ENCODE peak calls at places on chromosomes 6 and 20, in four cellular contexts. V is HepG2, P is H1, Y is GM12878. F is an unnamed sample. For H3K79me2, the result is how much of the 10 kb centered on the place peaks cover.

GRCh38 chr20:25584905-25585704 is at the start of gene NINL:
- DNase-seq in V (peak), P (peak), Y (no peak), F (peak)

GRCh38 chr6:146919017-146919416 is 285.2 kb upstream of the STXBP5 start:
- DNase-seq in V (no peak), Y (no peak), P (no peak), F (no peak)

GRCh38 chr6:70124882-70125535 is 177.9 kb downstream of the COL9A1 start:
- DNase-seq in V (no peak), Y (no peak), P (no peak), F (no peak)

GRCh38 chr20:50054626-50055511 is 58.1 kb downstream of the UBE2V1 start:
- DNase-seq in Y (no peak), V (peak), P (no peak), F (no peak)

GRCh38 chr20:31566658-31567379 is 38.3 kb upstream of the ID1 start:
- DNase-seq in V (no peak), P (no peak), Y (no peak), F (no peak)

GRCh38 chr6:33702345-33702977 is 9.0 kb downstream of the UQCC2 start:
- DNase-seq in Y (no peak), P (no peak), V (peak), F (peak)

GRCh38 chr6:124040655-124041054 is 237.0 kb downstream of the NKAIN2 start:
- DNase-seq in P (no peak), Y (no peak), V (no peak), F (no peak)

GRCh38 chr6:42322676-42323075 is 105.0 kb upstream of the MRPS10 start:
- DNase-seq in V (no peak), Y (no peak), P (peak), F (peak)

GRCh38 chr6:168601101-168601500 is 160.1 kb downstream of the SMOC2 start:
- DNase-seq in V (no peak), Y (no peak), P (no peak), F (no peak)

GRCh38 chr6:139325003-139325600 is 33.3 kb upstream of the TXLNB start:
- DNase-seq in V (no peak), P (no peak), Y (no peak), F (no peak)

GRCh38 chr6:37700266-37700973 is 2.7 kb upstream of the MDGA1 start:
- DNase-seq in V (peak), P (no peak), Y (no peak), F (no peak)

GRCh38 chr6:42423244-42423643 is 28.5 kb downstream of the TRERF1 start:
- DNase-seq in Y (peak), V (no peak), P (no peak), F (no peak)

GRCh38 chr6:75424610-75425548 is 68.7 kb downstream of the FILIP1 start:
- DNase-seq in P (no peak), V (no peak), Y (no peak), F (no peak)

GRCh38 chr6:111469543-111469942 is 13.5 kb downstream of the REV3L start:
- DNase-seq in Y (no peak), P (no peak), V (no peak), F (peak)

GRCh38 chr20:38115205-38115604 is 49.9 kb downstream of the TGM2 start:
- DNase-seq in P (no peak), V (no peak), Y (no peak), F (no peak)

GRCh38 chr20:16666272-16666671 is 63.6 kb upstream of the SNRPB2 start:
- DNase-seq in P (no peak), Y (no peak), V (no peak), F (peak)

GRCh38 chr6:56540232-56540631 is 102.5 kb downstream of the DST start:
- DNase-seq in P (no peak), Y (no peak), V (no peak), F (no peak)

GRCh38 chr20:47355489-47356219 is 845 bp downstream of the ZMYND8 start:
- DNase-seq in P (no peak), Y (no peak), V (no peak), F (no peak)

GRCh38 chr20:31716818-31717477 is 5.7 kb downstream of the BCL2L1 start:
- DNase-seq in Y (no peak), V (no peak), P (no peak), F (peak)

GRCh38 chr6:7154341-7155139 is 46.8 kb downstream of the RREB1 start:
- DNase-seq in P (no peak), Y (peak), V (no peak), F (no peak)

GRCh38 chr6:148851683-148852556 is 105.1 kb downstream of the UST start:
- DNase-seq in P (no peak), V (no peak), Y (no peak), F (no peak)

GRCh38 chr6:43488667-43489276 is 11.4 kb downstream of the TJAP1 start:
- DNase-seq in V (peak), Y (no peak), P (no peak), F (no peak)

GRCh38 chr6:160005861-160006540 is 37.1 kb downstream of the IGF2R start:
- DNase-seq in P (no peak), V (no peak), Y (no peak), F (peak)

GRCh38 chr6:167292301-167293087 is 1.4 kb downstream of the UNC93A start:
- DNase-seq in P (no peak), Y (no peak), V (no peak), F (no peak)

GRCh38 chr6:41497994-41498393 is 48.2 kb upstream of the FOXP4 start:
- DNase-seq in V (no peak), Y (no peak), P (no peak), F (no peak)

GRCh38 chr6:143333749-143334520 is 116.6 kb downstream of the ADAT2 start:
- DNase-seq in Y (no peak), V (no peak), P (no peak), F (no peak)

GRCh38 chr6:1762203-1762602 is 152.5 kb downstream of the FOXC1 start:
- DNase-seq in Y (no peak), V (no peak), P (no peak), F (no peak)

GRCh38 chr6:45132059-45132458 is 196.1 kb upstream of the RUNX2 start:
- DNase-seq in V (no peak), Y (no peak), P (no peak), F (no peak)

GRCh38 chr20:56439784-56440291 is 27.8 kb downstream of the CASS4 start:
- DNase-seq in P (no peak), Y (no peak), V (no peak), F (no peak)

GRCh38 chr6:169222126-169222525 is 31.5 kb downstream of the THBS2 start:
- DNase-seq in V (no peak), P (no peak), Y (no peak), F (no peak)

GRCh38 chr20:23049933-23050838 is 714 bp upstream of the THBD start:
- DNase-seq in P (no peak), Y (no peak), V (no peak), F (no peak)

GRCh38 chr6:34339432-34339831 is 53.0 kb downstream of the NUDT3 start:
- DNase-seq in Y (no peak), V (no peak), P (no peak), F (no peak)

GRCh38 chr6:21587925-21588811 is 5.4 kb upstream of the SOX4 start:
- DNase-seq in P (no peak), Y (no peak), V (peak), F (no peak)

GRCh38 chr6:131035582-131035981 is 27.5 kb downstream of the EPB41L2 start:
- DNase-seq in P (no peak), Y (no peak), V (peak), F (no peak)

GRCh38 chr6:126063512-126064146 is 77.3 kb downstream of the TRMT11 start:
- DNase-seq in V (no peak), P (peak), Y (no peak), F (no peak)

DNA sequence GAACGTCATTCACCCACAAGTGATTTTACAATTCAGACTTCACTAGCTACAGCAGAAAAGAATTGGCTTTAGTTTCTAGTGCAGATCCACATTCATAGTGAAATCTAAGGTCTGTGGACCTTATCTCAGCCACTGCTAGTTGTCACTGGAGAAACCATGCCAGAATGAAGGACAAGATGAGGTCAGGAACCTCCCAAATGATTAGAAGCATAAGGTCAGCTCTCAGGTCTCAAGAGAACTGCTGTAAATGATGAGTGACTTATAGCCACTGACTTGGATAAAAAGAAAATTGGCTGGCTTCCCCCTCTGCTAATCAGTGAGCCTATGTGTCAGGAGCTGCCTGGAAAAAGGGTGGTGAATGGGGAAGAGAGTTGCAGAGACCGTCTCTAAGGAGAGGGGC is 265.3 kb upstream of the BMP2 start:
- DNase-seq in P (no peak), Y (no peak), V (no peak), F (peak)
- H3K4me2 ChIP-seq in P (no peak), Y (no peak), V (no peak), F (no peak)

GRCh38 chr6:31096215-31096614 is 16.2 kb downstream of the C6orf15 start:
- DNase-seq in V (no peak), P (no peak), Y (no peak), F (no peak)

GRCh38 chr6:31092769-31093505 is 19.4 kb downstream of the C6orf15 start:
- DNase-seq in P (no peak), Y (no peak), V (peak), F (no peak)

GRCh38 chr6:31096656-31097055 is 15.7 kb downstream of the C6orf15 start:
- DNase-seq in Y (no peak), V (no peak), P (no peak), F (no peak)

GRCh38 chr6:31092238-31092637 is 20.1 kb downstream of the C6orf15 start:
- DNase-seq in Y (no peak), V (no peak), P (no peak), F (no peak)

DNA sequence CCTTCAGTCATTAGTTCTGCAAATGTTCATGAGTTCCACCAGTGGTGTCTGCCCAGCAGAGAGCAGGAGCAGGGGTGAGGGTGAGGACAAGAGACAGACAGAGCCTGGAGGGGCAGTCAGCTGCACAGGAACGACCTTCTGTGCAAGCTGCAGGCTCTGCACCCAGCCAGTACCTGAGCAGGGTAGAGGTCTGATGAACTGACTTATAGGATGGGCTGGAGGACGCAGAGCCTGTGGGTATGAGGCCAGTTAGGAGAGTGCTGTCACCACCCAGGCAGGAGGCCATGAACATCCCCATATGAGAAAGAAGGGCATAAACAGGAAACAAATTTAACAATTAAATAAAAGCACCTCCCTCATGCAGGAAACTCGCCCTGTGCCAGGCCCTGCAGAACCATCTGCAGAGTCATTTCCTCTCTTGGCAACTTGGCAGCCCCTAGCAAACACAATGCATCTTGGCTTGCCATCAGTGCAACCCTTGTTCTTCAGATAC is 17.9 kb downstream of the C6orf15 start:
- DNase-seq in P (no peak), V (no peak), Y (no peak), F (no peak)
- TF ChIP-seq HDAC6 in P (no peak), V (no peak), Y (no peak), F (no peak)

DNA sequence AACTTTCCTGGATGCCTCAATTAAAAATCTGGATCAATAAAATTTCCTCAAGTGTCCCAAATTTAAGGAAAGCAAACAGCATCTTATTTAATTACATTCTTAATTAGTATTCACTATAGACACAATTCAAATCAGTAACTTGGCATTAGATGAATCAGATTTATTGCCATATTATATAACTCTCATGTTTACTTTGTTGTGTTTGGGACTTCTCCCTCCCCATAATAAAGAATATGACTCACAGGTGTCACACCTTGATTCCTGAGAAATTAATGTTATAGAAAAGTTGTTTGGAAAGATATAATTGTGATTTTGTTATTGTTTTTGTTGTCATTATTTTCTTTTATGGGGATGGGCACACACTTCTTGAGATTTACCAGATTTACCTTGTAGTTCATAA is 18.4 kb downstream of the EYA4 start:
- DNase-seq in Y (no peak), P (no peak), V (no peak), F (no peak)
- H3K79me2 ChIP-seq in Y (under half), P (under half), V (under half), F (under half)

GRCh38 chr6:154950979-154951378 is 44.1 kb upstream of the TIAM2 start:
- DNase-seq in Y (no peak), V (no peak), P (no peak), F (no peak)
- H3K4me2 ChIP-seq in Y (peak), V (no peak), P (no peak), F (no peak)

GRCh38 chr6:18234564-18234963 is 29.8 kb downstream of the DEK start:
- DNase-seq in V (no peak), P (no peak), Y (no peak), F (no peak)
- TF ChIP-seq HDAC6 in V (no peak), P (no peak), Y (no peak), F (no peak)

GRCh38 chr6:89842228-89842627 is 12.5 kb downstream of the CASP8AP2 start:
- DNase-seq in V (no peak), Y (no peak), P (no peak), F (no peak)
- H3K79me2 ChIP-seq in V (under half), Y (under half), P (under half), F (half or more)

DNA sequence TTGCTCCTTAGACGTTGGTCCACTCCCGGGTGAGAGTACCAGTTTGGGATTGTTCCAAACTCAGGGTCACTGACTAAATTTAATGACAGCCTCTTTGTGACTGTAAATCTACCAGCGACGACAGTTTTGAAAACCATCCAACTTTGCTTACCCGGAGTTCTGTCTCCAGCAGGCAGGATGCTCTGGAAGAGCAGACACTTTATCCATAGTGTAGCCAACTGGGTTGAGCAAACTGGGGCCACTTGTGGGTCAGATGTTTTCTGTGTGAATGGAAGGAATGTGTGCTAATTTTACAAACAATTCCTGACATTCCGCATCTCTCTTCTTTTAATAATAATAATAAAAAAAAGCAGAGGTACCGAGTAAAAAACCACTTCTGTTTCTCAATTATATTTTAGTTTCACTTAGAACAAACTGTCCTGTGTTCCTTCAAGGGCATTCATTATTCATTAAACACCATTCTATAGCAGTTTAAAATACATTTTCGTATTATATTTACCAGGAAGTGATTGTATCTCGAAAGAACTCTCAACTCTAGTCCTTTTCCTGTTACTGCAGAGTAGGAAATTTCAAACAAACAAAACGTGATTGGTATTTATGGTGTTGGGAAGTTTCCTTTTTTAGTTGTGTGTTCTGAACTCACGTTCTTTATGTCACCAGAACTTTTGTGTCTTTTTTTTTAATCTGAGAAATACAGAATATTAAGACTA is 139.7 kb upstream of the BTBD3 start:
- DNase-seq in P (no peak), V (no peak), Y (no peak), F (no peak)
- H3K4me2 ChIP-seq in P (peak), V (no peak), Y (no peak), F (no peak)

DNA sequence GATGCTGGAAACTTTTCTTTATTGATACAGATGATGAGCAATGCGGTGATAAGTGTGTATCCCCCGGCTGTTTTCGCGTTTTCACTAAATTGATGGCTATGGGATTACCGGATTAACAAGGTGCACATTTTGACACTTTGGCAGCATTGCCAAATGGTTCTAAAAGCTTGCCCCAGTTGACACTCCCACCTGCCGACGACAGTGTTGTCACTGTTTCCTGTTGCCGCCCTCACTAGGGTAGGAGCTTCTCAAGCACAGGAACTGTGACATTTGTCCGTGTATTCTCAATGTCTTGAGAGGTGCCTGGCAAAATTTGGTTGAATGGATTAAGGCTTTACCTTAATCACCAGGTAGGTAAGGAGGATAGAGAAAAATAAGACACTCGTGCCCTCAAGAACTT is 9.8 kb upstream of the MAPK13 start:
- DNase-seq in V (no peak), Y (no peak), P (no peak), F (no peak)
- TF ChIP-seq HDAC6 in V (no peak), Y (no peak), P (no peak), F (no peak)